ENCODE peak calls at places on chromosome 15, in five cellular contexts. N is CD8-positive, alpha-beta memory T cell; W is heart left ventricle; E is ovary; Q is GM23248. B is an unnamed sample. For H3K4me1 and H3K36me3, the result is how much of the 10 kb centered on the place peaks cover.

GRCh38 chr15:62110000-62110851 is 43.4 kb downstream of the C2CD4A start:
- DNase-seq in N (no peak), E (no peak), Q (peak), W (no peak), B (peak)

GRCh38 chr15:63469984-63470383 is 34.4 kb upstream of the USP3 start:
- DNase-seq in W (no peak), E (no peak), N (no peak), Q (no peak), B (no peak)

GRCh38 chr15:47507221-47507985 is 209.9 kb upstream of the SEMA6D start:
- DNase-seq in E (no peak), W (no peak), Q (no peak), N (no peak), B (no peak)

GRCh38 chr15:64697911-64698369 is 77.4 kb downstream of the RBPMS2 start:
- DNase-seq in W (no peak), N (no peak), E (no peak), Q (peak), B (no peak)

GRCh38 chr15:36724901-36725300 is 145.5 kb downstream of the CDIN1 start:
- DNase-seq in N (no peak), Q (no peak), E (no peak), W (no peak), B (no peak)

GRCh38 chr15:76181705-76182107 is 121.9 kb downstream of the TMEM266 start:
- DNase-seq in Q (no peak), N (no peak), E (no peak), W (no peak), B (no peak)

GRCh38 chr15:40594429-40594836 is 384 bp downstream of the KNL1 start:
- DNase-seq in W (peak), Q (peak), E (no peak), N (no peak), B (peak)

GRCh38 chr15:70492240-70493177 is 270.8 kb downstream of the UACA start:
- DNase-seq in Q (peak), E (no peak), W (peak), N (peak), B (peak)

GRCh38 chr15:77497942-77498361 is 77.3 kb downstream of the HMG20A start:
- DNase-seq in Q (peak), E (peak), N (no peak), W (peak), B (no peak)

GRCh38 chr15:66840615-66841014 is 138.6 kb downstream of the SMAD6 start:
- DNase-seq in N (no peak), W (no peak), E (no peak), Q (no peak), B (no peak)

GRCh38 chr15:44231842-44232241 is 36.8 kb upstream of the FRMD5 start:
- DNase-seq in W (no peak), N (no peak), Q (no peak), E (no peak), B (no peak)

GRCh38 chr15:51180534-51180933 is 85.8 kb upstream of the TNFAIP8L3 start:
- DNase-seq in W (no peak), N (no peak), E (no peak), Q (no peak), B (no peak)

GRCh38 chr15:71572452-71573053 is 237.8 kb upstream of the NR2E3 start:
- DNase-seq in W (no peak), E (no peak), N (no peak), Q (peak), B (peak)

GRCh38 chr15:89664951-89665350 is 9.7 kb upstream of the KIF7 start:
- DNase-seq in N (no peak), E (no peak), Q (peak), W (no peak), B (no peak)

GRCh38 chr15:89664441-89664840 is 9.2 kb upstream of the KIF7 start:
- DNase-seq in Q (no peak), N (no peak), W (no peak), E (no peak), B (no peak)

GRCh38 chr15:89666858-89667705 is 11.8 kb upstream of the KIF7 start:
- DNase-seq in Q (no peak), W (no peak), E (no peak), N (no peak), B (no peak)

GRCh38 chr15:89666147-89666857 is 11.0 kb upstream of the KIF7 start:
- DNase-seq in N (no peak), E (no peak), Q (no peak), W (no peak), B (no peak)

DNA sequence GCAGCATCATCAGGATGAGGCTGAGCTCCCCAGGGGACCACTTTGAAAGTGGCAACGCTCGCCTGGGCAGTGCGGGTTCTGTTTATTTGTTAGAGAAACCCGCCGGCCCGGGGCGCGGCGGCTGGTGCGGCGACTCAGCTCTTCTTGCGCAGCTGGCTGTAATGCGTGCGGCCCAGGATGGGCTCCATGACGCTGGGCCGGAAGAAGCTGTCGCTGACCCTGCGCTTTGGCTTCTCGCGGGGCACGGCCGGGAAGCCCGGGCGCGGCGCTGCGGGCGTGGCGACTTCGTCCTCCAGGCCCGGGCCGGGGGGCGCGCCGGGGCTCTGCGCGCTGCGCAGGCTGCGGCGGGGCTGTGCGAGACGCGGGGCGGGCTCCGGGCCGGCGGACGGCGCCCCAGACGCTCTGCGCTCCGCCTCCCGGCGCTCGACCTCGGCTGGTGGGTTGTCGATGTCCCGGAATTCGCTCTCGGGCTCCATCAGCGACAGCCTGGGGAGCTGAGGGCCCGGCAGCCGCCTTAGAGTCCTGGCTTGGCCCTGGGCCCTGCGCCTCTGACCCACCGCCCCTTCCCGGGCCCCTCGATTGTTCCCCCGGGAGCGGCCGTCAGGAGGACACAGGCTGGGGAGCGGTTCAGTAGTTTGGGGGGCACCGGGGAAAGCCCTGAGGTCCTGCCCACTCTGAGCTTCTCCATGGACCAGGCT is 10.3 kb upstream of the KIF7 start:
- DNase-seq in E (peak), Q (peak), N (no peak), W (peak), B (peak)
- H3K27ac ChIP-seq in E (peak), Q (peak), N (no peak), W (peak), B (peak)

DNA sequence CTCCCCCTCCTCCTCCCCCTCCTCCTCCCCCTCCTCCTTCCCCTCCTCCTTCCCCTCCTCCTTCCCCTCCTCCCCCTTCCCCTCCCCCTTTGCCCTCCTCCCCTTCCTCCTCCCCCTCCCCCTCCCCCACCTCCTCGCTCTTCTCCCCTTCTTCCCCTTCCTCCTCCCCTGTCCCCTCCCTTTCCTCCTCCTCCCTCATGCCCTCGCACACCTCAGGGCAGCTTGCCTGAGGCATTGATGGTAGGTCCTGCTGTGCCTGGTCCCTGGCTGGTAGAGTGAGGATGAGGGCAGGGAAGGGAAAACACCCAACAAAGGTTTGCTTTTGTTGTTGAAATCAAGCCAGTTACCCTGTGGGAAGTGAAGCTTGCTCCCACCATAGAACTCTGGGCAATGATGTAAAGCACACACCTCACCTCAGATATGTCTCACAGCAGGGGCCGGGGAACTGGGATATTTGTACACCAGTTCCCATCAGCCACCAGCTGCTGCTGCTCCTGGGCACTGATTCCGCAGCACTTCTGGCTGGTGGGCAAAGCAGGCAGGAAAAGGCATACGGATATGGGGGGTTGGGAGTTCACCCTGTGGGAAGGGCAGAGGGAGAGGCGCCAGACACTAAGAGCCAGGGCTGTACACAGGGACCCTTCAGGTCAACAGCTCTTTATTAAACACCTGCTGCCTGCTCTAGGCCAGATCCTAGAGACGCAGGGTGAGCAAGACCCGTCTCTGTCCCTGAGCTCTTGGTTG is 13.8 kb downstream of the ISG20 start:
- DNase-seq in N (no peak), Q (no peak), E (no peak), W (no peak), B (no peak)
- H3K4me1 ChIP-seq in N (half or more), Q (under half), E (under half), W (under half), B (under half)

DNA sequence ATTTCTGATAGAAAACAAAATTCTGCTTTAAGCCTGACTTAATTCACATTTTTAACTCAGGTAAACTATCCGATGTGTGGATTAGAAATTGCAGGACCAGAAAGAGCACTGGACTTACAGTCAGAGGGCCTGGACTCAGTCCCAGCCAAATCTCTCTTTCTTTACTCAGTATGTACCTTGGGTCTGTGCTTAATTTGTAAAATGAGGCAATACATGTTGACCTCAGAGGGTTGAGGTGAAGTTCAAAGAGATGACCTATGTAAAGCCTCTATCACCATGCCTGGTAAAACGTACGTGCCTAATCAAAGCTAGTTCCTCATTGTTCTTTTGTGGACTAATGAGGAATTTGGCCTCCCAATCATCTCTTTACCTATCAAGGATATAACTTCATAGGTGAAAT is 1.9 kb upstream of the BCL2A1 start:
- DNase-seq in N (no peak), Q (no peak), E (no peak), W (no peak), B (no peak)
- H3K36me3 ChIP-seq in N (under half), Q (under half), E (under half), W (under half), B (under half)

DNA sequence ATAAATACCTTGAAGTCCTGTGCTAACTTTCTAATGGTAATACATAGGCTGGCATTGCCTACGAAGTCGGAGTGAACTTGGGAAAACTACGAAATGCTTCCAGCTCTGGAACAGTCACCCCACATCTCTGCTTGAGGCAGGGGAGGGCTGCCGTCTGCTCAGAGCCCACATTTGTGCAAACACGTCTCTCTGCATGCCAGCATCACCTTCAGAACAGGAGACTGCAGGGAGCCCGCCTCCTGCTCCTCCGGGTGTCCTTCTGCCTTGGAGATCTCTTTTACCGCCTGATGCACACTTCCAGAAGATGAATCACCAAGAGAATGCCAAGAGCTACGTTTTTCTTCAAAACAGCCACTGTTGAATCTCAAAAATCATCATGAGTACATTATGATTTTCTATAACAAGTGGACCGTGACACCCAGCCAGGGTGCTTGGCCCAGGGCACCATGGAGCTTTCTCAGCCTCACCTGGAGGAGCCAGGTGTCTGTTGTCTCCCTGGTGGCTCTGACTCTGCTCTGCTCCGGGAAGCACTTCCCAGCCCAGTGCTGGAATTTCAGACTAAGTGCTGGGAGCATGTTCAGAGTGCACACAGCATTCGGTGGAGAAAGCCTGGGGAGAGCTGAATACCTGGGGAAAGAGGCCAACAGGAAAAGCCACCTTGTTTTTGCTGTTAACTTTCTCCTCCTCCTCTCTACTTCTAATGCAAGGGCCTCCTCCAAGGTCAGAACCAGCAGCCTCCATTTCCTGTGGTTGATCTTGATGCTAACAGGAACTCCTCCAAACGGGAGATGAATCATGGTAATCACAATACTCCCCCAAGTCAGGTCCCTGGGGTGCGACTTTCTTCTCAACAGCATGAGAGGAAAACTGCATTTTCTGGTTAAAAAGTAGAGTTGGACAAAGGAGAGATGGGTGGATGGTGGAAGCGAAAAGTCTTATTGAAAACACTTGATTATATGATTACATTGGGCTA is 467.7 kb downstream of the GABRG3 start:
- DNase-seq in E (no peak), N (no peak), W (no peak), Q (peak), B (no peak)
- H3K27ac ChIP-seq in E (no peak), N (no peak), W (no peak), Q (no peak), B (no peak)

GRCh38 chr15:50109086-50109987 is 9.7 kb downstream of the ATP8B4 start:
- DNase-seq in W (no peak), N (no peak), Q (peak), E (no peak), B (no peak)
- H3K4me1 ChIP-seq in W (under half), N (under half), Q (under half), E (under half), B (under half)

DNA sequence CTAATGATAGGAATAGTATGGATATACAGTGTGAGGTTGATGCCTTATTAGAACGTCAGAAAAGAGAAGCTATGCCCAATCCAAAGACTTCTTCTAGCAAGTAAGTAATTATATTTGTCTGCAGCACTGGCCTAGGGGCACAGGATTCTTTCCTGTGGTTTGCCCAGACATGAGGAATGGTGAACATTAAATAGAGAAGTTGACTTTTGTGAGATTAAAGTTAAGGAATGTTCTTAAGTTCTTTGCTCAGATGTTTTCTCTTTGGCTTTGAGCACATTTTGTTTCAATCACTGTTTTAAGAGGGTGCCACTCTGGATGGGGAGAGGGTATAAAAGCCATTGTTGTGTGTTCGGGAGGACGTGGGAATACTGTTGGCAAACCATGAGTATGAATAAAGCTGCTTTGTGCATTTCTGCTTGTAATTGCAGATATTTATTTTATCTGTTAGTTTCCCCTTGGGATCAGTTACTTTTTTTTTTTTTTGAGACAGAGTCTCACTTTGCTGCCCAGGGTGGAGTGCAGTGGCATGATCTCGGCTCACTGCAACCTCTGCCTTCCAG is 8.3 kb downstream of the KIF23 start:
- DNase-seq in E (no peak), N (no peak), Q (no peak), W (no peak), B (no peak)
- H3K36me3 ChIP-seq in E (under half), N (under half), Q (under half), W (under half), B (under half)

DNA sequence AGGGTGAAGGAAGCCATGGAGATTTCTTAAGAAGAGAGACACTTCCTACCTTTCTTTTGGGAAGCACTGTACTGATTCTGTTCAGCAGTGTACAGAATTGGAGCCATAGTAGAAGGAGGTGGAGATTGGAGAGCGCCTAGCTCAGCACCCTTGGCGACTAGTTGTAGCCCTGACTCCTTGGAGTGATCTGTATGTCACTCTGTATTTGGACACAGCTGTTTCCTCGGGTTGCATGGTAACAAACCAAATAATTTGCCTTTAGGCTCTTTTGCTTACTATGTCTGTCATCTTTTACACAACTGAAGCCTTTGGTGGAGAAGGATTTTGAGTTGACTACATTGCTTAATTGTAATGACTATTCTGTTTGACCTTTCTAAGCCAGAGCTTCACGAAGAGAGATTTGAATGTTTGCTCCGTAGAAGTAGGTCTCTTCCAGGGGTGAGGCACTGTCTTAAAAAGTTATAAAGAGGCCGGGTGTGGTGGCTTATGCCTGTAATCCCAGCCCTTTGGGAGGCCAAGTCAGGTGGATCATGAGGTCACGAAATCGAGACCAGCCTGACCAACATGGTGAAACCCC is 77.1 kb downstream of the AKAP13 start:
- DNase-seq in E (no peak), Q (no peak), W (no peak), N (no peak), B (no peak)
- H3K27ac ChIP-seq in E (no peak), Q (no peak), W (no peak), N (no peak), B (no peak)

DNA sequence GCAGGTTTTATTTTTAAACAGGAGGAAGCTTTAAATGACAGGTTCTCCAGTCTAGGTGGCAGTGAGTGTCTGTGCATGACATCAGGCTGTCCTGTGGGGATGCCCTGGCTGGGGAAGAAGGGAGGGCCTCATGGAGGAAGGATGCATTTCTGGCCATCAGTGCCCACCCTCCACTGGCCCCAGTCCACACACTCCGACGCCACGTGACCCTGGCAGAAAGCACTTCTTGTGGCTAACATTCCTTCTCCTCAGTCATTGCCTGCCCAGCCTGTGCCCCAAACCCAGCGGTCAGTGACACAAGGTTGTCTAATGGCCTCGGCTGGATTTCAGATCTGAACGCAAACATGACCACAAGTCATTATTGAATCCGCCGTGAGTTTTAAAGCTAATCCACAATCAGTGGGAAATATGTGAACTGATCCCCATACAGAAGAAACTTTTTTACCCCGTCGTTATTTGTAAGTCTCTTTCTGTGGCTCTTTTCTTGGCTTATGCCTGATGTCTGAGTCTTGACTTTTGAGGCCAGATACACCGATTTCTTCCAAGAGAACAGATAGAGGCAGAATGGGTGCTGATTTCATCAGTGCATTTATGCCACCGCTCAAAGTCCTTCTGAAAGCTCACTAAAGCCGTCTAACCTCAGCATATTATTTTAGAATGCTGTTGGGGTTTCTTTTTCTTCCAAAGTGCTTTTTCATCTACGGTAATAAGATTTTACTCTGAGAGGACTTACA is 17.3 kb upstream of the LRRK1 start:
- DNase-seq in E (peak), Q (no peak), W (no peak), N (no peak), B (peak)
- H3K4me1 ChIP-seq in E (under half), Q (under half), W (under half), N (under half), B (under half)

GRCh38 chr15:83295417-83295816 is 11.0 kb upstream of the BNC1 start:
- DNase-seq in N (no peak), W (no peak), Q (no peak), E (no peak), B (no peak)
- H3K36me3 ChIP-seq in N (under half), W (under half), Q (under half), E (under half), B (under half)